ENCODE peak calls at places on chromosomes 13 and 19, in seven cellular contexts. Z is HCT116, O is PC-3, E is GM23248, Y is GM23338, K is hepatocyte, A is MM.1S. M is an unnamed sample. For H3K4me1, the result is how much of the 10 kb centered on the place peaks cover.

GRCh38 chr13:79404985-79405384 is 1.1 kb downstream of the RBM26 start:
- DNase-seq in Z (no peak), O (no peak), E (peak), Y (peak), K (no peak), A (peak), M (no peak)

GRCh38 chr13:23848639-23849282 is 40.4 kb downstream of the MIPEP start:
- DNase-seq in Z (no peak), O (no peak), E (no peak), Y (no peak), K (no peak), A (no peak), M (no peak)

GRCh38 chr19:9018163-9018875 is 8.1 kb upstream of the MUC16 start:
- DNase-seq in Z (peak), O (peak), E (no peak), Y (no peak), K (no peak), A (no peak), M (no peak)

GRCh38 chr13:44317752-44318550 is 55.7 kb upstream of the SERP2 start:
- DNase-seq in Z (no peak), O (peak), E (peak), Y (no peak), K (no peak), A (no peak), M (no peak)

GRCh38 chr19:1913781-1914577 is 8.8 kb downstream of the ADAT3 start:
- DNase-seq in Z (no peak), O (no peak), E (no peak), Y (no peak), K (no peak), A (no peak), M (no peak)

GRCh38 chr19:31127132-31127967 is 221.9 kb downstream of the TSHZ3 start:
- DNase-seq in Z (no peak), O (peak), E (peak), Y (no peak), K (peak), A (no peak), M (no peak)

GRCh38 chr13:107964356-107964755 is 251.0 kb downstream of the LIG4 start:
- DNase-seq in Z (no peak), O (no peak), E (no peak), Y (no peak), K (no peak), A (no peak), M (no peak)

GRCh38 chr13:113142876-113143275 is 15.6 kb upstream of the PROZ start:
- DNase-seq in Z (no peak), O (no peak), E (peak), Y (no peak), K (no peak), A (no peak), M (no peak)

GRCh38 chr13:26300140-26300539 is 46.2 kb downstream of the CDK8 start:
- DNase-seq in Z (peak), O (peak), E (peak), Y (no peak), K (no peak), A (no peak), M (no peak)

GRCh38 chr13:58056411-58056810 is 424.9 kb downstream of the PCDH17 start:
- DNase-seq in Z (no peak), O (no peak), E (no peak), Y (no peak), K (peak), A (no peak), M (no peak)

GRCh38 chr19:29967623-29968022 is 25.6 kb downstream of the URI1 start:
- DNase-seq in Z (no peak), O (no peak), E (peak), Y (no peak), K (no peak), A (no peak), M (no peak)

GRCh38 chr19:3108775-3109174 is 14.6 kb downstream of the GNA11 start:
- DNase-seq in Z (no peak), O (peak), E (peak), Y (peak), K (peak), A (peak), M (peak)

GRCh38 chr19:6773323-6773931 is 919 bp downstream of the VAV1 start:
- DNase-seq in Z (no peak), O (no peak), E (no peak), Y (peak), K (no peak), A (peak), M (no peak)

GRCh38 chr13:23480324-23480723 is 46.8 kb upstream of the SACS start:
- DNase-seq in Z (no peak), O (no peak), E (no peak), Y (no peak), K (no peak), A (no peak), M (no peak)

GRCh38 chr13:21022056-21022693 is 39.2 kb downstream of the LATS2 start:
- DNase-seq in Z (no peak), O (no peak), E (no peak), Y (no peak), K (no peak), A (no peak), M (no peak)

GRCh38 chr19:8858260-8858659 is 26.1 kb downstream of the MBD3L1 start:
- DNase-seq in Z (no peak), O (no peak), E (no peak), Y (no peak), K (no peak), A (no peak), M (no peak)

GRCh38 chr13:21749410-21749809 is 78.5 kb downstream of the FGF9 start:
- DNase-seq in Z (no peak), O (peak), E (peak), Y (no peak), K (no peak), A (no peak), M (no peak)

GRCh38 chr13:113137656-113138292 is 15.2 kb downstream of the F10 start:
- DNase-seq in Z (no peak), O (no peak), E (no peak), Y (no peak), K (no peak), A (no peak), M (peak)

GRCh38 chr13:20939662-20940061 is 37.1 kb upstream of the XPO4 start:
- DNase-seq in Z (no peak), O (no peak), E (no peak), Y (no peak), K (no peak), A (no peak), M (no peak)

GRCh38 chr13:45178349-45179142 is 22.3 kb downstream of the KCTD4 start:
- DNase-seq in Z (no peak), O (peak), E (peak), Y (no peak), K (peak), A (no peak), M (no peak)

GRCh38 chr13:110376120-110376519 is 69.0 kb downstream of the COL4A2 start:
- DNase-seq in Z (no peak), O (no peak), E (no peak), Y (no peak), K (peak), A (no peak), M (no peak)

GRCh38 chr13:97386832-97387486 is 47.0 kb upstream of the RAP2A start:
- DNase-seq in Z (no peak), O (no peak), E (no peak), Y (no peak), K (no peak), A (no peak), M (no peak)

GRCh38 chr19:48413879-48414623 is 20.6 kb downstream of the GRIN2D start:
- DNase-seq in Z (no peak), O (peak), E (peak), Y (peak), K (peak), A (no peak), M (no peak)

GRCh38 chr19:11453468-11454341 is 18.3 kb downstream of the PRKCSH start:
- DNase-seq in Z (no peak), O (no peak), E (no peak), Y (peak), K (no peak), A (no peak), M (peak)

GRCh38 chr19:3494559-3494958 is 5.9 kb downstream of the DOHH start:
- DNase-seq in Z (no peak), O (no peak), E (no peak), Y (no peak), K (no peak), A (no peak), M (no peak)

GRCh38 chr19:17560205-17560595 is 4.8 kb downstream of the COLGALT1 start:
- DNase-seq in Z (no peak), O (no peak), E (peak), Y (no peak), K (peak), A (no peak), M (no peak)

GRCh38 chr13:51000576-51001260 is 91.1 kb downstream of the RNASEH2B start:
- DNase-seq in Z (no peak), O (peak), E (peak), Y (no peak), K (no peak), A (no peak), M (no peak)

GRCh38 chr19:39695759-39696158 is 8.5 kb upstream of the LGALS14 start:
- DNase-seq in Z (no peak), O (no peak), E (no peak), Y (no peak), K (no peak), A (no peak), M (no peak)
- TF ChIP-seq EZH2 in Z (no peak), O (no peak), E (no peak), Y (no peak), K (no peak), A (no peak), M (no peak)

GRCh38 chr19:18611327-18612050 is 1.2 kb upstream of the TMEM59L start:
- DNase-seq in Z (no peak), O (no peak), E (no peak), Y (peak), K (no peak), A (no peak), M (peak)

GRCh38 chr19:18609717-18610051 is 3.0 kb upstream of the TMEM59L start:
- DNase-seq in Z (no peak), O (no peak), E (no peak), Y (no peak), K (no peak), A (no peak), M (no peak)

GRCh38 chr19:18612051-18612771 is 459 bp upstream of the TMEM59L start:
- DNase-seq in Z (no peak), O (no peak), E (no peak), Y (peak), K (no peak), A (no peak), M (peak)

GRCh38 chr19:18610245-18610555 is 2.5 kb upstream of the TMEM59L start:
- DNase-seq in Z (no peak), O (no peak), E (no peak), Y (no peak), K (no peak), A (no peak), M (peak)

GRCh38 chr19:18610556-18611326 is 1.9 kb upstream of the TMEM59L start:
- DNase-seq in Z (no peak), O (no peak), E (no peak), Y (peak), K (no peak), A (no peak), M (peak)
- H3K4me1 ChIP-seq in Z (under half), O (under half), E (under half), Y (half or more), K (under half), A (under half), M (under half)

DNA sequence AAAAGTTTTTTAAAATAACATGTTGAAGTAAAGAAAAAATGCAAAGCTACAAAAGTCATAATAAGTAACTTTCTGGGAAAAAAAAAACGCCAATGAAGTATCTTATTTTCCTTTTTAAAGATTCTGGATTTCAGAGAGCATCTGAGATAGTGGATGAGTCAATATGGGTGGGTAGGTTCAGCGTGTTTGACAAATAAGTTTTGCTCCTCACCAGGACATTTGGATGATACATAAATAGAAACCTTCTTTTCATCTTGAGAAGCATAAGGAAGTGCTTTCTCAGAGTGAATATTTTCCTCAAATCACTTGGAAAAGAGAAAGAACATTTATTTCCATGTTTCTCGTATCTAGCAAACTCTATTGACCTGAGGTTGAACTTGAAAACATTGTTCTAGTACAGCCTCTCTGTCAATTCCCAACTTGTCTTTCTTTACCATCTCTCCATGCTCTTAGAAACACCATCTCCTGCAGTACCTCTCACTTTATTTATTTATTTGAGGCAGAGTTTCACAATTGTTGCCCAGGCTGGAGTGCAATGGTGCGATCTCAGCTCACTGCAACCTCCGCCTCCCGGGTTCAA is 463.3 kb downstream of the KLF5 start:
- DNase-seq in Z (no peak), O (no peak), E (peak), Y (no peak), K (no peak), A (no peak), M (no peak)
- TF ChIP-seq EZH2phosphoT487 in Z (no peak), O (no peak), E (no peak), Y (no peak), K (no peak), A (no peak), M (no peak)

GRCh38 chr19:54420383-54421168 is 5.3 kb downstream of the TTYH1 start:
- DNase-seq in Z (no peak), O (no peak), E (no peak), Y (peak), K (peak), A (no peak), M (peak)
- TF ChIP-seq EZH2 in Z (no peak), O (no peak), E (no peak), Y (no peak), K (no peak), A (no peak), M (no peak)

M was measured in neural progenitor cell.